ENCODE peak calls at places on chromosomes 3 and 15, in eight cellular contexts. R is transverse colon, O is spleen, U is breast epithelium, Y is stomach, W is H1, H is K562, Q is HepG2. J is an unnamed sample.

GRCh38 chr15:40793216-40793989 is 13.5 kb upstream of the ZFYVE19 start:
- DNase-seq in U (no peak), H (no peak), R (peak), W (no peak), O (no peak), Y (peak), Q (peak), J (no peak)

GRCh38 chr3:187725653-187726370 is 19.5 kb downstream of the BCL6 start:
- DNase-seq in U (peak), R (no peak), Y (no peak), W (no peak), O (no peak), H (no peak), Q (no peak), J (no peak)

GRCh38 chr15:38398134-38398533 is 55.8 kb upstream of the FAM98B start:
- DNase-seq in H (no peak), U (no peak), W (no peak), R (peak), O (no peak), Q (peak), Y (no peak), J (no peak)

GRCh38 chr15:63288342-63288741 is 10.9 kb downstream of the APH1B start:
- DNase-seq in R (no peak), Q (no peak), Y (no peak), U (no peak), W (no peak), O (no peak), H (peak), J (no peak)

GRCh38 chr15:84747423-84748273 is 744 bp upstream of the ZNF592 start:
- DNase-seq in R (peak), Q (peak), W (peak), Y (peak), H (peak), U (peak), O (peak), J (no peak)

GRCh38 chr3:123096701-123097100 is 29.9 kb downstream of the PDIA5 start:
- DNase-seq in O (peak), Y (peak), W (no peak), U (no peak), Q (no peak), R (peak), H (no peak), J (no peak)

GRCh38 chr15:30885814-30886213 is 17.9 kb upstream of the FAN1 start:
- DNase-seq in R (no peak), O (no peak), U (no peak), H (peak), W (no peak), Y (no peak), Q (peak), J (no peak)

GRCh38 chr3:106826861-106827311 is 550.4 kb upstream of the CCDC54 start:
- DNase-seq in U (no peak), W (no peak), Q (no peak), O (no peak), R (no peak), Y (no peak), H (no peak), J (no peak)

GRCh38 chr3:54344601-54345216 is 222.4 kb downstream of the CACNA2D3 start:
- DNase-seq in W (no peak), O (no peak), U (no peak), R (no peak), Y (no peak), H (no peak), Q (no peak), J (no peak)

GRCh38 chr15:90644946-90645725 is 72.0 kb upstream of the BLM start:
- DNase-seq in W (no peak), U (no peak), Q (no peak), Y (no peak), O (no peak), R (no peak), H (no peak), J (no peak)

DNA sequence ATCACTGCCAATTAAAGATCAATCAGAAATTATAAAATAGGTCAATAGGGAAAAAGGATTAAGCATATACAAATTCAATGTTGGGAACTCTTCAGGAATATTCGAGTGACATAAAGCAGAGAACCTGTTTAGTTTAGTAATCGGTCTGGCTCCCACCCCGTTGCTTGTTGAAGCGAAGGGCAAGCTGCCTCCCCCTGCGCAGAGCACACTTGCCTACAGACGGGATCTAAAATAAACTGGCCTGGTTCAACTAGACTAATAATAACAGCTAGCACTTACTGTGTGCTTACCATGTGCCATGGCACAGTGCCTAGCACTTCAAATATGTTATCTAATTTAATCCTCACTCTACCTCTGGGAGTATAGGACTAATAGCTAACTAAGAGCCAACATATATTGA is 8.6 kb downstream of the SEMA6D start:
- DNase-seq in O (no peak), H (no peak), Q (no peak), W (no peak), R (no peak), Y (no peak), U (no peak), J (no peak)
- TF ChIP-seq POLR2AphosphoS5 in O (no peak), H (no peak), Q (no peak), W (no peak), R (no peak), Y (no peak), U (no peak), J (no peak)

GRCh38 chr15:99105516-99106341 is 849 bp downstream of the SYNM start:
- DNase-seq in O (peak), Q (no peak), H (no peak), Y (peak), U (no peak), R (peak), W (peak), J (no peak)

GRCh38 chr15:99109555-99110021 is 4.7 kb downstream of the SYNM start:
- DNase-seq in Q (no peak), H (no peak), W (no peak), U (no peak), Y (no peak), O (peak), R (no peak), J (no peak)

GRCh38 chr15:99104788-99105515 is at the start of gene SYNM:
- DNase-seq in Y (peak), H (peak), R (peak), Q (peak), O (peak), U (peak), W (peak), J (peak)

GRCh38 chr15:99108993-99109392 is 4.1 kb downstream of the SYNM start:
- DNase-seq in U (no peak), W (no peak), R (no peak), H (no peak), Y (no peak), O (no peak), Q (no peak), J (no peak)

DNA sequence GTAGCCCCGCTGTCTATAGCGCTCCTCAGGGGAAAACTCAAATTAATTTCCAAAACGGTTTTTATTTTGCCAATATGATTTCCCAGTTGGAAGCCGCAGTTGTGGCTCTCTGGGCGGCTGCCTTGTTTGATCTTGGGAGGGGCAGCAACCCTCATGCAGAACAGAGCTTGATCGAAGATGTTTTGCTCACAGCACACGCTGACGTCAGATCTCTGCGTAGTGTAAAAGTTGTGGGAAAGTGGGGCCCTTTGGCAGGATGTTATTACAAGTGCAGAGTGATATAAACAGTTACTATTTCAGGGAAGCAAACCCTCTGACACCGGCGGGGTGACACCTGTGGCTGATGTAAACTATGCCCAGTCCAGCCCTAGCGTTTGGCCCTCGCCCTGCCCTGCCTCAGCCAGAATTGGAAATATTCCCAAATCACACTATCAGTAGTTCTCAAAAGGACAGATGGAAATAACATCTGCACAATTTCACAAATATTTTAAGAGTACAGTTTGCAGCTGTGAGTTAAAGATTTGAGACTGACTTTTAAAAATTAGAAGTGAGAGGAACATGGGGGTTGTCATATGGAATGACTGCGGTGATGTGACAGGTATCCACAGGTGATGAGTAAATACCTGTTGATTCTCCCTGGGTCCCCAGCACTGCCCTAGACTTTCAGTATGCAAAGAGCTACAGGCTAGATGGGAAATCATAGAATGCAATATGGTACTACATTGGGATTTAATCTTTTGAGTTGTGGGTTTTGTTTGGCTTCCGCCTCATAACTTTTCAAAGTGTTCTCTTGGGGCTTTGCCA is 1.7 kb downstream of the SYNM start:
- DNase-seq in U (no peak), Q (no peak), O (peak), W (no peak), H (no peak), Y (no peak), R (no peak), J (no peak)
- H3K4me3 ChIP-seq in U (peak), Q (no peak), O (peak), W (peak), H (no peak), Y (peak), R (peak), J (peak)

DNA sequence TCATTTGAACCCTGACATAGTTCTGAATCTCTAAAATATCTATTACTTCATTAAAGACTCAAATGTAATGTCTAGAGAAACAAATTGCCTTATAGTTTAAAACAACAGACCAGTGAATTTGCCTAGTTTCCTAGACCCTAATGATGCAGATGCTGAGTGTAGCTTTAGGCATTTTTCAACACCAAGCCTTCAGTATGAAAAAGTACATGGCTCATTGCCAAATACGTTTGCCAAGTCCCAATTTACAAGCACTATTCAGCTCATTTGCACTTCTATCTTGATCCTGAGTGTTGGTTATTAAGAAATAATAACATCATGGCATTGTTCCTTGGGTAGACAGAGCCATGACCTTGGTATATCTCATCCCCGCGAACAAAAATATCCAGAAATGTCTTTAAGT is 46.8 kb downstream of the EOMES start:
- DNase-seq in R (no peak), Y (no peak), W (no peak), O (no peak), H (no peak), Q (no peak), U (no peak), J (no peak)
- TF ChIP-seq POLR2AphosphoS5 in R (no peak), Y (no peak), W (no peak), O (no peak), H (no peak), Q (no peak), U (no peak), J (no peak)

GRCh38 chr15:69161878-69162213 is 1.4 kb downstream of the GLCE start:
- DNase-seq in U (no peak), Y (no peak), Q (no peak), W (no peak), H (no peak), O (no peak), R (no peak), J (no peak)
- H3K4me3 ChIP-seq in U (peak), Y (peak), Q (peak), W (peak), H (peak), O (peak), R (peak), J (peak)

GRCh38 chr3:48634661-48635221 is 520 bp downstream of the SLC26A6 start:
- DNase-seq in O (peak), R (peak), U (no peak), W (peak), Y (peak), H (peak), Q (peak), J (no peak)

GRCh38 chr3:48636149-48636548 is 888 bp upstream of the SLC26A6 start:
- DNase-seq in O (no peak), U (no peak), W (no peak), Q (no peak), H (no peak), R (no peak), Y (no peak), J (no peak)

GRCh38 chr3:48637305-48637704 is 2.0 kb upstream of the SLC26A6 start:
- DNase-seq in H (no peak), R (no peak), Y (no peak), O (no peak), W (no peak), Q (peak), U (no peak), J (no peak)

GRCh38 chr3:48633743-48634142 is 1.5 kb downstream of the SLC26A6 start:
- DNase-seq in Q (no peak), R (no peak), H (no peak), Y (no peak), O (no peak), U (no peak), W (no peak), J (no peak)

DNA sequence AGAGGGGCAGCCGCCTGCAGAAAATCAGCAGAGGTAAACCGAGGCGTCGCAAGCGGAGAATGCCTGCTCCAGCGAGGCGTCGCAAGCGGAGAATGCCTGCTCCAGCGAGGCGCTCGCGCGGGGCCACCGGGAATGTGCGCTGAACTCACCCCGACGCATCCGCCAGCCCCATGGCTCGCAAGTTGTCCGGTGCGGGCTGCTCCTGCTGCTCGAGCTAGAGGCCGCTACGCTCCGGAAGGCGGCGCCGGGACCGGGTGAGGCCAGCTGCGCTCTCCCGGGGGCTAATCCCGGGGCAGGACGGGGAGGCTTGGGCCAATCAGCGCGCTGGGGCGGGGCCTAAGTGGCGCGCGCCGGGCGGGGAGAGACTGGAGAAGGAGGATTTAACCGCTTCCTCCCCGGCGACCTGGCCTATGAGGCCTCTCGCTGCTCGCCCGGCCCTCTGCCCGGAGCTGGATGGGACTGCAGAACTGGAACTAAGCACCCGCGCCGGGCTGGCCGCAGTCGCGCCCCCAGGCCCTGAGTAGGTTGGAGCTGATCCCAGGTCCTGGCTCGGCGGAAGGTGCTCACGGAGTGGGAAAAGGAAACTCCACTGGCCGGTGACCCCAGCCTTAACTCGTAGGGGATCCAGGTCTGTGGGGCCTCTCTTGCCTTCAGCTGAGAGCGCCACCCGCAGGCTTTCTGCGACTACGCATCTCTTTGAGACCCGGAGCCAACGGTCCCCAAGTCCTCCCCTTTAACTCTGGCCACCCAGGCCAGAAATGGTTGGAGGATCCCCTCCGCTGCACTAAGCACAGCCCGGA is at the start of gene SLC26A6:
- DNase-seq in W (peak), Y (peak), O (peak), U (peak), Q (peak), R (peak), H (peak), J (no peak)
- TF ChIP-seq POLR2AphosphoS5 in W (peak), Y (peak), O (peak), U (peak), Q (peak), R (peak), H (no peak), J (peak)

DNA sequence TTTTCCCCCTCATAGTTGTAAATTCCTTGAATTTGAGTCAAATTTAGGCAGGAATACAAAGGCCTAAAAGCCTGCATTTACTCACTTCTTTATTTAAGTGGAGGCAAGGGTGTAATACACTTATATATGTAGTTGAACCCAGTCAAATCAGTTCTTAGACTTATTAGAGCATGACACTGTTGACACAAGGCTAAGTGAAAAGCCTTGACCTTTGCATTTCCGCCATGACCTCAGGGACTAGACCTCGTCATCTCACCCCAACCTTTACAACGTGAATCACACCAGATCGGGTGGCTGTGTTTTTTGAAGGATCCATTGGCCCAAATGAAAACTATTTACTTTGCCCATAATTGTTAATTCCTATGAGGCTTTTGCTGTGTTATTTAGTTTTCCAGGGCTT is 774.4 kb downstream of the ROBO1 start:
- DNase-seq in Y (no peak), Q (peak), U (no peak), R (no peak), W (no peak), O (no peak), H (no peak), J (no peak)
- H3K4me3 ChIP-seq in Y (no peak), Q (peak), U (no peak), R (no peak), W (no peak), O (no peak), H (no peak), J (no peak)

GRCh38 chr3:180615954-180616353 is 14.0 kb downstream of the TTC14 start:
- DNase-seq in H (no peak), U (no peak), W (no peak), Q (no peak), Y (no peak), R (no peak), O (no peak), J (no peak)

GRCh38 chr3:180612363-180612762 is 10.4 kb downstream of the TTC14 start:
- DNase-seq in Y (no peak), Q (no peak), W (no peak), U (no peak), O (no peak), R (no peak), H (no peak), J (no peak)

GRCh38 chr3:180610981-180611380 is 9.0 kb downstream of the TTC14 start:
- DNase-seq in H (no peak), Q (no peak), O (no peak), W (no peak), U (no peak), Y (no peak), R (no peak), J (no peak)
- TF ChIP-seq POLR2AphosphoS5 in H (no peak), Q (no peak), O (no peak), W (no peak), U (no peak), Y (no peak), R (no peak), J (no peak)

GRCh38 chr15:73957276-73957675 is 31.0 kb downstream of the LOXL1 start:
- DNase-seq in H (no peak), Q (no peak), Y (no peak), W (no peak), R (no peak), O (peak), U (no peak), J (no peak)

GRCh38 chr15:73957785-73958184 is 31.5 kb downstream of the LOXL1 start:
- DNase-seq in Y (no peak), Q (no peak), R (no peak), H (no peak), U (no peak), W (no peak), O (peak), J (no peak)

GRCh38 chr15:73955326-73955725 is 29.1 kb downstream of the LOXL1 start:
- DNase-seq in R (no peak), Q (no peak), H (no peak), Y (no peak), U (no peak), W (no peak), O (peak), J (no peak)

GRCh38 chr15:73955851-73956250 is 29.6 kb downstream of the LOXL1 start:
- DNase-seq in O (peak), Q (no peak), U (no peak), W (no peak), R (no peak), Y (no peak), H (no peak), J (no peak)

DNA sequence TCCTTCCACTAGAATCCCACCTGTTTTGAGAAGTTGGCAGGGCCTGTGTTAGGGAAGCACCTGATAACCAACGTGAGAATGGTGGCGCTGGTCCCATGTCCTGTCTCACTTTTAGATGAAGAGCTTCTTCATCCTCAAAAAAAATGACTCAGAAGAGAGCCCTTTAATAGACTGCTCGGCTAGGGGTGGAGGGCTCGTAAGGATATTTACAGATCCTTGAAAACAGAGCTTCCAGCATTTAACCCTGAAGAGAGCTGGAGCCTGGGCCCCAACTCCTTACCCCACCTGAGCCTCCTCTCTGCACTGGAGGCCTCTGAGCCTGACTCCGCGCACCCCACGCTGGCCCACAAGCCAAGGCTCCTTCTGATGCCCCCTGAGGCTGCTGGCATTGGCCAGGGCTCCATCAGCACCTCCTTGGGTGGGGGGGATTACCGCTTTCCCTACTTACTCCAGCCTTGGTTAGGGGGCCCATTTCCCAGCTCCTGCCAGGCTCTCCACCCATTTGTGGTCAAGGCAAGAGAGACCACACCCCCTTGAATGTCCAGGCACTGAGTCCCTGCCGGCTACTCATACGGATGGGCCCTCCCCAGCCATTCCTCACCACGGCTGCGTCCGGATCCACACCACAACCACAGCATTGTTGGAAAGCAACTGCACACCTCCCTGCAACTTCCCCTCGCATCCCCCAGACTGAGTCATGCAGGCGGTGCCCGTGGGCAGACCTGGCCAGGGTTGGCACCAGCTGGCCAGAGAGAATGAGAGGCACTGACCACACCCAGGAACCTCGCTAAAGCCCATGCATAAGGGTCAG is 30.2 kb downstream of the LOXL1 start:
- DNase-seq in Q (no peak), O (peak), U (no peak), R (no peak), W (no peak), Y (peak), H (no peak), J (no peak)
- H3K4me3 ChIP-seq in Q (no peak), O (no peak), U (no peak), R (no peak), W (no peak), Y (no peak), H (no peak), J (no peak)